ENCODE peak calls at places on chromosome 9, in four cellular contexts. S is right atrium auricular region; N is OCI-LY7; J is CD8-positive, alpha-beta memory T cell. U is an unnamed sample.

GRCh38 chr9:91643474-91644102 is 220.0 kb upstream of the NFIL3 start:
- DNase-seq in S (no peak), N (no peak), J (no peak), U (no peak)

GRCh38 chr9:136784249-136784996 is 6.7 kb upstream of the TMEM141 start:
- DNase-seq in S (no peak), N (peak), J (no peak), U (peak)

GRCh38 chr9:33697171-33697570 is 98.2 kb upstream of the PRSS3 start:
- DNase-seq in S (no peak), N (no peak), J (no peak), U (no peak)

GRCh38 chr9:104388071-104388470 is 116.0 kb upstream of the OR13F1 start:
- DNase-seq in S (no peak), N (no peak), J (no peak), U (no peak)

GRCh38 chr9:91131433-91131839 is 230.3 kb downstream of the AUH start:
- DNase-seq in S (no peak), N (no peak), J (peak), U (peak)

GRCh38 chr9:94945191-94946144 is 219.0 kb downstream of the AOPEP start:
- DNase-seq in S (peak), N (no peak), J (no peak), U (no peak)

GRCh38 chr9:130869250-130869649 is 27.4 kb downstream of the QRFP start:
- DNase-seq in S (no peak), N (no peak), J (no peak), U (no peak)

GRCh38 chr9:16371306-16371705 is 499.2 kb downstream of the BNC2 start:
- DNase-seq in S (peak), N (no peak), J (no peak), U (peak)

GRCh38 chr9:26746357-26747072 is 146.1 kb downstream of the CAAP1 start:
- DNase-seq in S (no peak), N (no peak), J (no peak), U (peak)

GRCh38 chr9:35859310-35859994 is 10.7 kb downstream of the OR13J1 start:
- DNase-seq in S (peak), N (no peak), J (no peak), U (peak)

GRCh38 chr9:94210616-94211603 is 48.2 kb upstream of the ZNF169 start:
- DNase-seq in S (no peak), N (no peak), J (no peak), U (no peak)

GRCh38 chr9:116501871-116502270 is 185.2 kb upstream of the TRIM32 start:
- DNase-seq in S (no peak), N (no peak), J (no peak), U (no peak)

GRCh38 chr9:95091971-95092320 is 225.6 kb downstream of the FANCC start:
- DNase-seq in S (no peak), N (no peak), J (no peak), U (no peak)

GRCh38 chr9:99430301-99430700 is 208.2 kb downstream of the SEC61B start:
- DNase-seq in S (no peak), N (no peak), J (no peak), U (peak)

GRCh38 chr9:35862328-35862727 is 7.9 kb downstream of the OR13J1 start:
- DNase-seq in S (no peak), N (no peak), J (no peak), U (no peak)

GRCh38 chr9:138070815-138071214 is 193.2 kb downstream of the CACNA1B start:
- DNase-seq in S (peak), N (no peak), J (no peak), U (no peak)

GRCh38 chr9:124062172-124062571 is 50.6 kb downstream of the LHX2 start:
- DNase-seq in S (no peak), N (peak), J (no peak), U (peak)

GRCh38 chr9:87685431-87685830 is 40.5 kb upstream of the CTSL start:
- DNase-seq in S (peak), N (no peak), J (no peak), U (no peak)

GRCh38 chr9:92617951-92618510 is 51.9 kb downstream of the IPPK start:
- DNase-seq in S (no peak), N (no peak), J (no peak), U (no peak)

GRCh38 chr9:87606921-87607521 is 109.4 kb downstream of the DAPK1 start:
- DNase-seq in S (no peak), N (no peak), J (no peak), U (no peak)

GRCh38 chr9:19137282-19137681 is 10.0 kb upstream of the PLIN2 start:
- DNase-seq in S (no peak), N (no peak), J (no peak), U (no peak)

GRCh38 chr9:130144703-130145102 is 27.5 kb upstream of the NCS1 start:
- DNase-seq in S (no peak), N (no peak), J (no peak), U (no peak)

GRCh38 chr9:136650648-136651047 is 12.1 kb upstream of the EGFL7 start:
- DNase-seq in S (no peak), N (no peak), J (no peak), U (peak)

GRCh38 chr9:16642421-16643109 is 227.9 kb downstream of the BNC2 start:
- DNase-seq in S (no peak), N (no peak), J (no peak), U (no peak)

GRCh38 chr9:94802795-94803194 is 76.3 kb downstream of the AOPEP start:
- DNase-seq in S (no peak), N (no peak), J (no peak), U (peak)

GRCh38 chr9:35910613-35911488 is 1.6 kb downstream of the SPAAR start:
- DNase-seq in S (no peak), N (peak), J (no peak), U (peak)

GRCh38 chr9:83385317-83385716 is 152.9 kb downstream of the FRMD3 start:
- DNase-seq in S (no peak), N (no peak), J (no peak), U (no peak)

GRCh38 chr9:130171226-130172148 is 717 bp upstream of the NCS1 start:
- DNase-seq in S (no peak), N (no peak), J (no peak), U (no peak)

GRCh38 chr9:90539266-90539665 is 103.4 kb downstream of the DIRAS2 start:
- DNase-seq in S (no peak), N (no peak), J (no peak), U (no peak)

GRCh38 chr9:134536101-134536900 is 105.3 kb upstream of the COL5A1 start:
- DNase-seq in S (no peak), N (no peak), J (no peak), U (no peak)

GRCh38 chr9:134532084-134532483 is 109.5 kb upstream of the COL5A1 start:
- DNase-seq in S (no peak), N (no peak), J (no peak), U (no peak)

GRCh38 chr9:134534661-134535080 is 106.9 kb upstream of the COL5A1 start:
- DNase-seq in S (no peak), N (no peak), J (no peak), U (no peak)

GRCh38 chr9:134535171-134535570 is 106.4 kb upstream of the COL5A1 start:
- DNase-seq in S (no peak), N (no peak), J (no peak), U (no peak)

DNA sequence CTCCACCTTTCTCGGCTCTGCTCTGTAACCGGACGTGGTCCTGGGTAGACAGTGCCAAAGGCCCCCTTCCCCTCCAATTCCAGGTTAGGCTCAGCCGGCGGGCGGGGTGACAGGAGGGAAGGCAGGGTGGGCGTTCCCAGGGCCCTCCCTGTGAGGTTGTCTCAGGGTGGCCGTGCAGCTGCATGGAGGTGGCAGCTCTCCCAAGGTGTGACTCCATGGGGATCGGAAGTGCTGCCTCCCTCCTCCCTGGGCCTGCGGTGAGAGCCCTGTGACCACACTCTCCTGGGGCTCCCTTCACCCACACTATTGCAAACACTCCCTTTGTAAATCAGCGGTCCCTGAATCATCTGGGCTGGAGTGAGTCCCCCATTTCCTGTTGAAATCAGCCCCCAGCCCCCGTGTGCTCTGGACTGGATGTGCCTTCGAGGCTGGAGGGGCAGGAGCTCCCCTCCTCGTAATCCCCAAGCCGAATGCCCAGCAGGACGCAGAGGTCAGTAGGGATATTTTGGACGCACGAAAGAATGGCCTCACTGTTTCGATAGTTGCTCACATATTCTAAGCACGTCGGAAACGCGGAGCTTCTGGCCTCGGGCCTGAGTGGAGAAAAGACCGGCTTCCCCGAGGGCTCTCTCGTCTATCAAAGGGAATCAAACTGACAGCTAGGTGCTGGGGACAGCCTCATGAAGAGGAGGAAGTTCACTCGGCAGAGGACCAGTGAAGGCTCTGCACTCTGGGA is 107.6 kb upstream of the COL5A1 start:
- DNase-seq in S (no peak), N (no peak), J (no peak), U (no peak)
- H3K4me3 ChIP-seq in S (no peak), N (no peak), J (no peak), U (no peak)

DNA sequence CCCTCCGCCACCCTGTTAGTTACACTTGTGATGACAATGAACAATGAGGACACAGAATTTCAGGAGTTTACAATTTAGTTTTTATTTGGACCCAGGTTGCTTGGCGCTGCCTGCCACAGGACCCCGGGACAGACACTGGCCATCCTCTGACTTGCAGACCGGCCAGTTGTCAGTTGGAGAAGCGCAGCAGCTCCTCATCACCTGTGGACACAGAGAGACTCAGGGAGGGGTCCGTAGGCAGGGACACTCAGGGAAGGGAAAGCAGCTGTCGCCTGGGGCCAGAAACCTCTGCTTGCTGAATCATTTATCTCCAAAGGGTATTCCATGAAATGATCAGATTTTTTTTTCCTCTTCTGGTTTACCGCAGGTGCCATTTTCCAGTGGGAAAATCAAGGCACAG is 18.0 kb downstream of the AMBP start:
- DNase-seq in S (peak), N (no peak), J (no peak), U (no peak)
- H3K4me3 ChIP-seq in S (no peak), N (no peak), J (no peak), U (no peak)

DNA sequence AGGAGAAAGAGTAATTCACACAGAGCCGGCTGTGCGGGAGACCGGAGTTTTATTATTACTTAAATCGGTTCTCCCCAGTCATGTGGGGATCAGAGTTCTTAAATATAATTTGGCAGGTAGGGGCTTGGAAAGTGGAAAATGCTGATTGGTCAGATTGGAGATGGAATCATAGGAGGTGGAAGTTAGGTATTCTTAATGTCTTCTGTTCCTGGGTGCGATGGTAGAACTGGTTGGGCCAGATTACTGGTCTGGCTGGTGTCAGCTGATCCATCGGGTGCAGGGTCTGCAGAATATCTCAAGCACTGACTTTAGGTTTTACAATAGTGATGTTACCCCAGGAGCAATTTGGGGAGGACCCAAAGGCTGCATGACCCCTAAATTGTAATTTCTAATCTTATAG is 4.6 kb upstream of the CERCAM start:
- DNase-seq in S (no peak), N (no peak), J (no peak), U (no peak)
- H3K4me3 ChIP-seq in S (no peak), N (no peak), J (no peak), U (no peak)

GRCh38 chr9:37761511-37761910 is 7.9 kb downstream of the TRMT10B start:
- DNase-seq in S (no peak), N (no peak), J (no peak), U (no peak)
- H3K4me3 ChIP-seq in S (no peak), N (no peak), J (no peak), U (no peak)

GRCh38 chr9:42388846-42389245 is 205.4 kb downstream of the SPATA31A6 start:
- DNase-seq in S (no peak), N (no peak), J (no peak), U (no peak)

GRCh38 chr9:42388146-42388690 is 204.8 kb downstream of the SPATA31A6 start:
- DNase-seq in S (no peak), N (no peak), J (no peak), U (no peak)

GRCh38 chr9:42386477-42386876 is 203.0 kb downstream of the SPATA31A6 start:
- DNase-seq in S (no peak), N (no peak), J (no peak), U (no peak)
- H3K4me3 ChIP-seq in S (no peak), N (no peak), J (no peak), U (no peak)

GRCh38 chr9:113187935-113188595 is 33.0 kb downstream of the FKBP15 start:
- DNase-seq in S (peak), N (no peak), J (no peak), U (no peak)
- H3K4me3 ChIP-seq in S (no peak), N (no peak), J (no peak), U (no peak)

GRCh38 chr9:106906129-106906528 is 43.2 kb downstream of the ZNF462 start:
- DNase-seq in S (no peak), N (no peak), J (no peak), U (no peak)
- H3K4me3 ChIP-seq in S (no peak), N (no peak), J (no peak), U (no peak)

DNA sequence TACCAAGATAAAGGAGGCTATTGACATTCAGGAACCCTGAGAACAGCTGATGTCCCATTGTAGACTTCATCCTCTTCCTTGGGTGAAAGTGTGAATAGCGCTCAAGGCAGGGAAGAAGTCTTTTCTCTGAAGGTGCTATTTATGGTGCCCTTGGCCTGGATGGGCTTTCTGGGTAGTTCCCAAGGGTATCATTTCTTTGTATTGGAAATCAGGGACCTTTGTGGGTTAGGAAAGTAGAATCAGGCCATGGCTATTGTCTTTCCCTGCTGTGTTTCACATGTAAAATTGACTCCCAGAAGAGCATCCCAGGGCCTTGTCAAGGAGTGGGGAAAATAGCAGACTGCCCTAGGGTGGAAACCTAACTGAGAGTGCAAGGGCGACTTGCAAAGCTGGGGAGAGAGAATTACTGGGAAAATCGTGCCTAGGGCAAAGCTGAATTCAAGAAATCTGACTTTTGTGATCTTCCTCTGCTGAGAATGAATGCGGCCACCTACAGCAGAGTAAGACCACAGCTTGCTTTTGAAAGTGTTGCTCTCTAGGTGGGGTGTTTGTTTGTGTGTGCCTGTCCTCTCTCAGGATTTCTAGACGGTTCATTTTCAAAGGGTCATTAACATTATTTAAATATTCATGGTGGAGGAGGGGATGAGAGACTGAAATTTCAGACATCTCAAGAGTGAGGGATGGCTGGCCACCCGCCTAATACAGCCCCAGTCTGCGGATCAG is 160.6 kb downstream of the C9orf152 start:
- DNase-seq in S (no peak), N (no peak), J (no peak), U (peak)
- H3K4me3 ChIP-seq in S (peak), N (peak), J (peak), U (peak)

GRCh38 chr9:89177401-89178161 is 1.0 kb downstream of the SHC3 start:
- DNase-seq in S (no peak), N (no peak), J (no peak), U (no peak)
- H3K4me3 ChIP-seq in S (peak), N (no peak), J (no peak), U (no peak)

GRCh38 chr9:121699271-121700164 is 48.1 kb downstream of the DAB2IP start:
- DNase-seq in S (no peak), N (peak), J (peak), U (peak)
- H3K4me3 ChIP-seq in S (peak), N (peak), J (no peak), U (no peak)

U was measured in GM12865.